ENCODE peak calls at places on chromosome 9, in five cellular contexts. R is T-helper 9 cell, M is fibroblast of lung, L is H4, V is EL. A is an unnamed sample.

GRCh38 chr9:89312154-89312616 is 1.2 kb downstream of the CKS2 start:
- DNase-seq in M (peak), V (peak), L (no peak), R (no peak), A (no peak)

GRCh38 chr9:129278391-129279237 is 100.6 kb upstream of the IER5L start:
- DNase-seq in V (peak), L (no peak), R (no peak), M (no peak), A (no peak)

GRCh38 chr9:124381073-124381945 is 33.9 kb downstream of the PSMB7 start:
- DNase-seq in L (no peak), V (peak), M (no peak), R (no peak), A (no peak)

GRCh38 chr9:33905137-33905536 is 88.2 kb downstream of the UBE2R2 start:
- DNase-seq in M (no peak), V (no peak), L (no peak), R (no peak), A (no peak)

GRCh38 chr9:71725590-71726338 is 42.5 kb downstream of the CEMIP2 start:
- DNase-seq in R (no peak), L (peak), M (peak), V (peak), A (peak)

GRCh38 chr9:121735065-121735791 is 83.8 kb downstream of the DAB2IP start:
- DNase-seq in R (no peak), V (peak), M (peak), L (peak), A (no peak)

GRCh38 chr9:22158983-22159382 is 149.9 kb upstream of the CDKN2B start:
- DNase-seq in R (no peak), M (peak), L (no peak), V (peak), A (no peak)

GRCh38 chr9:93579711-93580516 is 3.5 kb downstream of the PHF2 start:
- DNase-seq in L (no peak), M (no peak), V (no peak), R (no peak), A (no peak)

GRCh38 chr9:113417370-113417769 is 6.8 kb downstream of the C9orf43 start:
- DNase-seq in L (no peak), M (no peak), R (no peak), V (no peak), A (no peak)

GRCh38 chr9:2043243-2043642 is 28.1 kb downstream of the SMARCA2 start:
- DNase-seq in M (no peak), V (no peak), R (no peak), L (no peak), A (no peak)

GRCh38 chr9:36993933-36994764 is 39.9 kb downstream of the PAX5 start:
- DNase-seq in R (no peak), L (no peak), V (no peak), M (no peak), A (no peak)

GRCh38 chr9:34211395-34211794 is 32.6 kb downstream of the UBAP1 start:
- DNase-seq in L (no peak), V (no peak), R (no peak), M (no peak), A (no peak)

GRCh38 chr9:99169982-99170761 is 51.6 kb downstream of the ALG2 start:
- DNase-seq in M (no peak), V (peak), R (no peak), L (no peak), A (peak)

GRCh38 chr9:131677445-131678180 is 62.3 kb downstream of the RAPGEF1 start:
- DNase-seq in V (peak), M (peak), L (peak), R (no peak), A (peak)

GRCh38 chr9:96173640-96174039 is 128.3 kb downstream of the HSD17B3 start:
- DNase-seq in M (no peak), R (no peak), V (no peak), L (no peak), A (no peak)

GRCh38 chr9:113220467-113221002 is 542 bp downstream of the FKBP15 start:
- DNase-seq in R (no peak), V (no peak), M (peak), L (no peak), A (no peak)

A was measured in COLO829.